ENCODE peak calls at places on chromosomes 12 and 14, in nine cellular contexts. B, C, F, U, Q, P, K, L and J are unnamed samples.

GRCh38 chr12:28568083-28568482 is 377.8 kb downstream of the CCDC91 start:
- DNase-seq in B (peak), C (peak), F (peak), U (no peak), Q (no peak), P (peak), K (no peak), L (peak), J (no peak)

GRCh38 chr12:31203261-31203660 is 122.7 kb downstream of the SINHCAF start:
- DNase-seq in B (no peak), C (no peak), F (no peak), U (no peak), Q (no peak), P (no peak), K (no peak), L (no peak), J (no peak)

GRCh38 chr12:99146185-99146584 is 501.1 kb downstream of the APAF1 start:
- DNase-seq in B (no peak), C (no peak), F (no peak), U (no peak), Q (no peak), P (no peak), K (no peak), L (no peak), J (no peak)

GRCh38 chr14:81406863-81407262 is 6.7 kb upstream of the STON2 start:
- DNase-seq in B (no peak), C (peak), F (no peak), U (no peak), Q (no peak), P (peak), K (no peak), L (peak), J (peak)

GRCh38 chr12:6229224-6229748 is 29.1 kb downstream of the CD9 start:
- DNase-seq in B (no peak), C (no peak), F (peak), U (no peak), Q (no peak), P (no peak), K (peak), L (no peak), J (no peak)

GRCh38 chr14:103501921-103502669 is 20.5 kb downstream of the CKB start:
- DNase-seq in B (no peak), C (peak), F (peak), U (no peak), Q (no peak), P (no peak), K (peak), L (peak), J (no peak)

GRCh38 chr12:41856228-41856627 is 288.4 kb downstream of the GXYLT1 start:
- DNase-seq in B (no peak), C (no peak), F (no peak), U (no peak), Q (no peak), P (no peak), K (no peak), L (no peak), J (no peak)

GRCh38 chr14:64572721-64573508 is 23.2 kb downstream of the PPP1R36 start:
- DNase-seq in B (no peak), C (no peak), F (peak), U (no peak), Q (no peak), P (peak), K (no peak), L (no peak), J (no peak)

GRCh38 chr12:116416161-116416560 is 138.7 kb upstream of the MED13L start:
- DNase-seq in B (no peak), C (no peak), F (no peak), U (no peak), Q (no peak), P (no peak), K (no peak), L (no peak), J (no peak)

GRCh38 chr12:58602179-58602578 is 318.1 kb downstream of the LRIG3 start:
- DNase-seq in B (no peak), C (no peak), F (no peak), U (no peak), Q (no peak), P (peak), K (no peak), L (no peak), J (no peak)

GRCh38 chr14:102873131-102873530 is 49.3 kb upstream of the AMN start:
- DNase-seq in B (no peak), C (no peak), F (no peak), U (no peak), Q (no peak), P (no peak), K (no peak), L (peak), J (no peak)

GRCh38 chr14:92719890-92720323 is 28.5 kb downstream of the LGMN start:
- DNase-seq in B (peak), C (peak), F (peak), U (no peak), Q (no peak), P (no peak), K (no peak), L (no peak), J (peak)

GRCh38 chr14:101225116-101225728 is 321.7 kb upstream of the RTL1 start:
- DNase-seq in B (no peak), C (no peak), F (no peak), U (no peak), Q (no peak), P (no peak), K (no peak), L (peak), J (no peak)

GRCh38 chr14:57704796-57705195 is 161.1 kb downstream of the SLC35F4 start:
- DNase-seq in B (no peak), C (no peak), F (no peak), U (no peak), Q (no peak), P (no peak), K (no peak), L (no peak), J (no peak)

GRCh38 chr14:77485256-77485655 is 13.4 kb downstream of the ISM2 start:
- DNase-seq in B (no peak), C (no peak), F (no peak), U (no peak), Q (no peak), P (no peak), K (no peak), L (no peak), J (no peak)

GRCh38 chr12:131911251-131911650 is 16.8 kb downstream of the ULK1 start:
- DNase-seq in B (no peak), C (no peak), F (peak), U (peak), Q (no peak), P (no peak), K (no peak), L (no peak), J (no peak)

GRCh38 chr12:6548556-6549378 is 7.1 kb downstream of the IFFO1 start:
- DNase-seq in B (peak), C (no peak), F (peak), U (no peak), Q (no peak), P (peak), K (peak), L (no peak), J (no peak)

GRCh38 chr12:70398002-70398401 is 31.9 kb downstream of the KCNMB4 start:
- DNase-seq in B (no peak), C (no peak), F (no peak), U (no peak), Q (no peak), P (no peak), K (no peak), L (no peak), J (no peak)

GRCh38 chr12:12408265-12408690 is 51.4 kb downstream of the BORCS5 start:
- DNase-seq in B (no peak), C (no peak), F (no peak), U (no peak), Q (peak), P (no peak), K (no peak), L (no peak), J (no peak)

GRCh38 chr14:100657780-100658513 is 68.7 kb upstream of the DLK1 start:
- DNase-seq in B (no peak), C (no peak), F (no peak), U (no peak), Q (no peak), P (no peak), K (peak), L (no peak), J (no peak)

GRCh38 chr12:116375278-116375842 is 97.9 kb upstream of the MED13L start:
- DNase-seq in B (no peak), C (no peak), F (no peak), U (no peak), Q (no peak), P (no peak), K (no peak), L (no peak), J (no peak)

GRCh38 chr12:87157791-87158190 is 871.4 kb downstream of the C12orf50 start:
- DNase-seq in B (peak), C (no peak), F (no peak), U (no peak), Q (no peak), P (peak), K (no peak), L (no peak), J (no peak)

GRCh38 chr12:47021298-47021697 is 58.1 kb upstream of the PCED1B start:
- DNase-seq in B (peak), C (no peak), F (no peak), U (no peak), Q (peak), P (peak), K (no peak), L (no peak), J (peak)

GRCh38 chr14:22303589-22304195 is 285.3 kb downstream of the DAD1 start:
- DNase-seq in B (no peak), C (no peak), F (no peak), U (no peak), Q (no peak), P (peak), K (no peak), L (no peak), J (no peak)

GRCh38 chr12:93805736-93806141 is 128.6 kb downstream of the CRADD start:
- DNase-seq in B (no peak), C (no peak), F (no peak), U (no peak), Q (no peak), P (no peak), K (no peak), L (no peak), J (no peak)

GRCh38 chr12:58309806-58310205 is 368.4 kb downstream of the ATP23 start:
- DNase-seq in B (no peak), C (no peak), F (no peak), U (no peak), Q (no peak), P (no peak), K (no peak), L (no peak), J (no peak)

GRCh38 chr12:122747224-122748175 is 5.1 kb upstream of the DENR start:
- DNase-seq in B (no peak), C (no peak), F (no peak), U (no peak), Q (no peak), P (no peak), K (no peak), L (peak), J (no peak)

GRCh38 chr12:12008232-12008850 is 62.4 kb upstream of the BCL2L14 start:
- DNase-seq in B (no peak), C (no peak), F (no peak), U (no peak), Q (no peak), P (no peak), K (no peak), L (no peak), J (no peak)

GRCh38 chr12:6235499-6235898 is 35.3 kb downstream of the CD9 start:
- DNase-seq in B (no peak), C (no peak), F (peak), U (peak), Q (no peak), P (no peak), K (no peak), L (no peak), J (no peak)

GRCh38 chr12:102169922-102170698 is 27.5 kb downstream of the PMCH start:
- DNase-seq in B (peak), C (no peak), F (no peak), U (peak), Q (no peak), P (peak), K (no peak), L (no peak), J (no peak)

GRCh38 chr12:94941440-94941862 is 62.0 kb downstream of the NDUFA12 start:
- DNase-seq in B (peak), C (peak), F (no peak), U (no peak), Q (no peak), P (peak), K (peak), L (no peak), J (peak)

GRCh38 chr12:27332407-27333310 is at the start of gene BMAL2:
- DNase-seq in B (peak), C (peak), F (no peak), U (peak), Q (no peak), P (peak), K (peak), L (no peak), J (no peak)

GRCh38 chr12:96445743-96446655 is 43.4 kb upstream of the CFAP54 start:
- DNase-seq in B (peak), C (peak), F (no peak), U (no peak), Q (peak), P (peak), K (no peak), L (no peak), J (no peak)

GRCh38 chr12:843609-844008 is 91.2 kb downstream of the WNK1 start:
- DNase-seq in B (no peak), C (no peak), F (no peak), U (no peak), Q (no peak), P (peak), K (no peak), L (no peak), J (no peak)

GRCh38 chr12:70719672-70720420 is 82.6 kb upstream of the PTPRB start:
- DNase-seq in B (peak), C (no peak), F (peak), U (peak), Q (no peak), P (peak), K (peak), L (no peak), J (no peak)

DNA sequence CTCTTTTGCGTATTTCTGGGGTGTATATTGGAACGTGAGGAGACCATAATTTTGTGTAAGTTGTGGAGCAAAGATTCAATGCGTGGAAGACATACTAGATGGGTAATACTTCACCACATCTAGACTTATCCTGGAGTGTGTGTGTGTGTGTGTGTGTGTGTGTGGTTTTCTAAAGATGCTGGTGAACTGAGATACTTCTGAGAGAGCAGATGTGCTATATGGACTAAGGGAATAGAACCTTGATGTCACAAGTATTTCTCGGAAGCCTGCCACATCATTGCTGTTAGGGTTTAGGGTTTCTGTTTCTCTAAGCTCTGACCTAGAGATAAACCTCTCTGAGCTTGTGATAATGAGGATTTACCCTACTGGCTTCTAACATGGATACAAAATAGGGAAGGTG is 138.8 kb downstream of the DACT1 start:
- DNase-seq in B (no peak), C (no peak), F (no peak), U (no peak), Q (no peak), P (no peak), K (no peak), L (no peak), J (no peak)
- TF ChIP-seq POLR2A in B (no peak), C (no peak), F (no peak), U (no peak), Q (no peak), P (no peak), K (no peak), L (no peak), J (no peak)

DNA sequence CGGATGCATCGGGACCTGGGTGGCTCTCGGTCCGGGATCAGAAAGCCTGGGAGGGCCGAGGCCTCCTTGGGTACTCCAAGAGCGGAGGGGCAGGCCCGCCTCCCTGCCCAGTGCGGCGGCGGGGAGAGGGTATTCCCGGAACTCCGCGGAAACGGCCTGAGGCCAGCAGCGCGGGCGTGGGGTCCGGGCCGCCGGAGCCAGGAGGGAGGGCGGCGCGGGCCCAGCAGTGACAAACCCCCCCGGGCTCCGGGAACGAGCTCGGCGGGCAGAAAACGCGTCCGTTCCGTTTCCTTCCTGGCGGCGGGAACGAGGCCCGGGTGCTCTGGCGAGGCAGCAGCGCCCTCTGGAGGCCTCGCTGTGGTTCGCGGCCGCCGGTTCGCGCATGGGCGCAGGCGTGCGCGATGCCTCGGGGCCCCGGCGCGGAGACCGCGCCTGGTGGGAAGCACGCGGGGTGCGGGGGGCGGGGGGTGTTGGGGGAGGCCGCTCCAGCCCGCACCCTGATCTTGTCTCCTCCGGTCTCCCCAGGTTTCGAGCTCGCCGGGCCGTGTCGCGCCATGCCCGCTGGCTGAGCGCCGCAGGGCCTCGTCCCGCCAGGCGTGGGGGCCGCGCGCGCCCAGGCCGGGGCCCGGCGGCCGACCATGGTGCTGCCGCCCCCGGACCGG is 1.9 kb downstream of the TMEM121 start:
- DNase-seq in B (peak), C (peak), F (peak), U (peak), Q (no peak), P (peak), K (peak), L (peak), J (peak)
- TF ChIP-seq POLR2A in B (peak), C (peak), F (no peak), U (peak), Q (no peak), P (peak), K (no peak), L (no peak), J (no peak)

DNA sequence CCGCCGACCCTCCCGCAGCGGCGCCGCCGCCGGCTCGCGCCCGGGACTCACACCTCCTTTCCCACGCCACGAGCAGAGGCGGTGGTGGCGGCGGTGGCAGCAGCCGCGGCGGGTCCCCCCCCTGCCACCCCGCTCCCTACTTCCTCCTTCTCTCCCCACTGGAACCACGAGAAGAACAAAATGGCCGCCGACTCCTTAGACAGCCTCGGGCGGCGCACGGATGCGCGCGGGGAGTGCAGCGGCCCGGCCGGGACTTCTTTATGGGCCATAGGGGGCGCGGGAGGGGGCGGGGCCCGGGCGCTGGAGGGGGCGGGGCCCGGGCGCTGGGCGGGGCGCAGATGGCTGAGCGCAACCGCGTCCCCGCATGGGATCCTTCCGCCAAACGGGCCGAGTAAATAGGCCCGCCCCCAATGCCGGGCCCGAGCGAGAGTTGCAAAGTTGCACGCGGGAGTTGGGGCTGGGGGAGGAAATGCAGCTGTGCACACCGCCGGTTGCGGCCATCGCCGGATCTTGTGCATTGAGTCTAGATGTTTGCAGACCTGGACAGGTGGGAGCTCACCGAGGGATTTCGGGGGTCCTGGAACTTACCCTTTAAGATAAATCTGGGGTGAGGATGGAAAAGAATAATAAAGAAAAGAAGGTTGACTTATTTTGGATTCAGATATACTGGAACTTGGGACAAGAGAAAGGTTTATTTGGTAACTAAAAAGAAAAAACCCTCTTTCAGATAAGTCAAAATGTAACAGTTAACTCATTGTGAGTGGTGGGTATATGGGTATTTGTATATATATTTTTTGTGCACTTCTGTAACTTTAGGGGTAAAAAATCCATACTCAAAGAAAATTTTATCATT is at the start of gene PPP1CC:
- DNase-seq in B (peak), C (peak), F (peak), U (peak), Q (peak), P (peak), K (peak), L (peak), J (peak)
- TF ChIP-seq POLR2A in B (peak), C (peak), F (peak), U (peak), Q (peak), P (peak), K (no peak), L (peak), J (peak)

GRCh38 chr14:75293920-75294648 is 15.5 kb downstream of the FOS start:
- DNase-seq in B (peak), C (peak), F (peak), U (peak), Q (no peak), P (peak), K (peak), L (peak), J (peak)

GRCh38 chr14:75295491-75296338 is 17.1 kb downstream of the FOS start:
- DNase-seq in B (peak), C (peak), F (peak), U (peak), Q (no peak), P (peak), K (peak), L (peak), J (peak)

GRCh38 chr14:75295061-75295461 is 16.4 kb downstream of the FOS start:
- DNase-seq in B (peak), C (peak), F (peak), U (peak), Q (no peak), P (peak), K (peak), L (peak), J (peak)

GRCh38 chr14:75292886-75293285 is 14.3 kb downstream of the FOS start:
- DNase-seq in B (no peak), C (no peak), F (peak), U (peak), Q (no peak), P (no peak), K (no peak), L (peak), J (no peak)

GRCh38 chr14:75294649-75295033 is 16.0 kb downstream of the FOS start:
- DNase-seq in B (peak), C (no peak), F (peak), U (no peak), Q (no peak), P (no peak), K (no peak), L (no peak), J (no peak)
- TF ChIP-seq POLR2A in B (no peak), C (no peak), F (no peak), U (no peak), Q (no peak), P (peak), K (no peak), L (no peak), J (no peak)

GRCh38 chr14:50532502-50533313 is at the start of gene MAP4K5:
- DNase-seq in B (peak), C (peak), F (peak), U (peak), Q (peak), P (peak), K (peak), L (peak), J (peak)
- TF ChIP-seq POLR2A in B (peak), C (peak), F (no peak), U (peak), Q (no peak), P (peak), K (no peak), L (peak), J (peak)

DNA sequence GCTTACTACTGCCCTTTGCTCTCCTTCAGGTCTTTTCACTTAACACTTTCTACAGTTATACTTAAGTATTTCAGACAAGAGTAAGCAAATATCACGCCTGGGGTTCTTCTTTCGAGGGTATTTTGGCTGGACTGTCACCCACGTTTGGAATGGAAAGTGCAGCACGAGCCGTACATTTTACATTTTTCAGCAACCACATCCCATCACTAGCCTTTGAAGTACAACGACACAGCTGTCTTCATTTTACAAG is 349 bp upstream of the FAM177A1 start:
- DNase-seq in B (peak), C (no peak), F (no peak), U (no peak), Q (no peak), P (no peak), K (no peak), L (no peak), J (no peak)
- TF ChIP-seq POLR2A in B (no peak), C (no peak), F (no peak), U (no peak), Q (no peak), P (no peak), K (no peak), L (no peak), J (no peak)